ENCODE peak calls at places on chromosome 14, in eight cellular contexts. Y is neural progenitor cell, M is K562, R is OCI-LY7, T is HepG2, W is IMR-90, F is astrocyte, L is HCT116. D is an unnamed sample. For H3K4me1 and H3K36me3, the result is how much of the 10 kb centered on the place peaks cover.

GRCh38 chr14:100239200-100239839 is 376 bp downstream of the YY1 start:
- DNase-seq in Y (no peak), M (peak), R (no peak), T (no peak), W (no peak), F (no peak), L (no peak), D (peak)

GRCh38 chr14:65502676-65503124 is 90.2 kb downstream of the FUT8 start:
- DNase-seq in Y (no peak), M (no peak), R (no peak), T (no peak), W (peak), F (peak), L (peak), D (no peak)

GRCh38 chr14:51957950-51958349 is 31.4 kb upstream of the RTRAF start:
- DNase-seq in Y (no peak), M (no peak), R (no peak), T (no peak), W (peak), F (peak), L (no peak), D (no peak)

GRCh38 chr14:71885301-71885700 is 46.9 kb upstream of the RGS6 start:
- DNase-seq in Y (no peak), M (no peak), R (no peak), T (no peak), W (no peak), F (no peak), L (no peak), D (no peak)

GRCh38 chr14:36396798-36397197 is 76.4 kb upstream of the MBIP start:
- DNase-seq in Y (no peak), M (no peak), R (no peak), T (no peak), W (no peak), F (no peak), L (no peak), D (no peak)

GRCh38 chr14:34971381-34971780 is 11.4 kb upstream of the SRP54 start:
- DNase-seq in Y (no peak), M (no peak), R (no peak), T (no peak), W (peak), F (peak), L (no peak), D (no peak)

GRCh38 chr14:36068777-36069534 is 107.6 kb downstream of the PTCSC3 start:
- DNase-seq in Y (no peak), M (no peak), R (no peak), T (no peak), W (peak), F (peak), L (no peak), D (no peak)

GRCh38 chr14:86237733-86238132 is 707.8 kb downstream of the FLRT2 start:
- DNase-seq in Y (peak), M (no peak), R (peak), T (no peak), W (no peak), F (no peak), L (no peak), D (no peak)

GRCh38 chr14:95291859-95292542 is 27.7 kb downstream of the CLMN start:
- DNase-seq in Y (no peak), M (peak), R (peak), T (no peak), W (peak), F (peak), L (peak), D (peak)

GRCh38 chr14:35332517-35333346 is 40.5 kb downstream of the PSMA6 start:
- DNase-seq in Y (no peak), M (no peak), R (no peak), T (no peak), W (no peak), F (no peak), L (no peak), D (no peak)

GRCh38 chr14:104139460-104140212 is 1.2 kb downstream of the KIF26A start:
- DNase-seq in Y (peak), M (no peak), R (no peak), T (no peak), W (no peak), F (no peak), L (no peak), D (no peak)

GRCh38 chr14:105023144-105023543 is 2.3 kb upstream of the CDCA4 start:
- DNase-seq in Y (no peak), M (no peak), R (no peak), T (no peak), W (no peak), F (no peak), L (no peak), D (no peak)

GRCh38 chr14:56797003-56797568 is 13.2 kb downstream of the OTX2 start:
- DNase-seq in Y (no peak), M (no peak), R (no peak), T (no peak), W (no peak), F (no peak), L (no peak), D (no peak)

GRCh38 chr14:104797112-104798044 is 1.8 kb upstream of the AKT1 start:
- DNase-seq in Y (peak), M (no peak), R (no peak), T (peak), W (no peak), F (no peak), L (no peak), D (peak)

GRCh38 chr14:91317381-91318313 is 73.1 kb upstream of the GPR68 start:
- DNase-seq in Y (no peak), M (peak), R (peak), T (no peak), W (no peak), F (no peak), L (no peak), D (peak)

GRCh38 chr14:87508333-87508732 is 484.6 kb downstream of the GALC start:
- DNase-seq in Y (no peak), M (no peak), R (no peak), T (no peak), W (no peak), F (peak), L (no peak), D (no peak)

GRCh38 chr14:61202124-61202523 is 79.0 kb downstream of the TMEM30B start:
- DNase-seq in Y (no peak), M (no peak), R (peak), T (no peak), W (no peak), F (no peak), L (no peak), D (peak)

GRCh38 chr14:90483551-90483950 is 86.7 kb downstream of the CALM1 start:
- DNase-seq in Y (no peak), M (peak), R (no peak), T (no peak), W (no peak), F (no peak), L (no peak), D (no peak)

GRCh38 chr14:78611031-78611430 is 440.9 kb downstream of the NRXN3 start:
- DNase-seq in Y (no peak), M (no peak), R (no peak), T (no peak), W (no peak), F (no peak), L (no peak), D (no peak)

GRCh38 chr14:93977790-93978581 is 1.6 kb upstream of the ASB2 start:
- DNase-seq in Y (no peak), M (no peak), R (peak), T (no peak), W (no peak), F (peak), L (no peak), D (peak)

GRCh38 chr14:54681819-54682261 is 114.9 kb downstream of the SAMD4A start:
- DNase-seq in Y (no peak), M (no peak), R (no peak), T (no peak), W (peak), F (peak), L (no peak), D (no peak)

GRCh38 chr14:22131749-22132476 is 457.1 kb downstream of the DAD1 start:
- DNase-seq in Y (peak), M (peak), R (peak), T (peak), W (peak), F (no peak), L (no peak), D (peak)

GRCh38 chr14:22386924-22387775 is 201.9 kb downstream of the DAD1 start:
- DNase-seq in Y (peak), M (peak), R (peak), T (peak), W (peak), F (peak), L (peak), D (peak)

GRCh38 chr14:20935303-20935984 is 19.8 kb upstream of the RNASE2 start:
- DNase-seq in Y (no peak), M (no peak), R (no peak), T (no peak), W (no peak), F (no peak), L (no peak), D (peak)
- H2AFZ ChIP-seq in Y (no peak), M (no peak), R (no peak), T (no peak), W (no peak), F (no peak), L (no peak), D (no peak)

GRCh38 chr14:99213101-99213500 is 58.9 kb downstream of the BCL11B start:
- DNase-seq in Y (no peak), M (no peak), R (no peak), T (no peak), W (no peak), F (peak), L (no peak), D (no peak)

GRCh38 chr14:99212646-99213045 is 59.4 kb downstream of the BCL11B start:
- DNase-seq in Y (no peak), M (no peak), R (no peak), T (no peak), W (no peak), F (no peak), L (no peak), D (no peak)

GRCh38 chr14:99212199-99212598 is 59.8 kb downstream of the BCL11B start:
- DNase-seq in Y (no peak), M (no peak), R (no peak), T (no peak), W (no peak), F (no peak), L (no peak), D (no peak)

GRCh38 chr14:99210333-99210732 is 61.7 kb downstream of the BCL11B start:
- DNase-seq in Y (no peak), M (no peak), R (no peak), T (no peak), W (no peak), F (no peak), L (no peak), D (no peak)

DNA sequence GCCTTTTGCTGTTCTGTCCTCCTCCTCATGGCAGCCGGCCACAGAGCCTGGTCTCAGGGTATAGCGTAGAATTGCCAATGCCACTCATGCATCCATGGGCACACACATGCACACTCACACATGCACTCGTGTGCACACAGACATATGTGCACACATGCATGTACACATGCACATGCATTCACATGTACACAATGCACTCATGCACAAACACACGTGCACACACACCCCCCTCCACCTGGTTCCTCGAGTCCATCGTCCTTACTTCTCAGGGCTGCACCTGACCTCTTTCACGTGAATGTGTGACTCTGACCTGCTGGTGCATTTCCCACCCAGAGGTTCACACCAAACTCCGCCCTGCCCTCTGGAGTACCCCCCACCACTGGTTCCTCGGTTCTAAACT is 60.6 kb downstream of the BCL11B start:
- DNase-seq in Y (no peak), M (no peak), R (no peak), T (no peak), W (no peak), F (no peak), L (no peak), D (no peak)
- H3K4me1 ChIP-seq in Y (under half), M (under half), R (under half), T (under half), W (under half), F (under half), L (under half), D (under half)

DNA sequence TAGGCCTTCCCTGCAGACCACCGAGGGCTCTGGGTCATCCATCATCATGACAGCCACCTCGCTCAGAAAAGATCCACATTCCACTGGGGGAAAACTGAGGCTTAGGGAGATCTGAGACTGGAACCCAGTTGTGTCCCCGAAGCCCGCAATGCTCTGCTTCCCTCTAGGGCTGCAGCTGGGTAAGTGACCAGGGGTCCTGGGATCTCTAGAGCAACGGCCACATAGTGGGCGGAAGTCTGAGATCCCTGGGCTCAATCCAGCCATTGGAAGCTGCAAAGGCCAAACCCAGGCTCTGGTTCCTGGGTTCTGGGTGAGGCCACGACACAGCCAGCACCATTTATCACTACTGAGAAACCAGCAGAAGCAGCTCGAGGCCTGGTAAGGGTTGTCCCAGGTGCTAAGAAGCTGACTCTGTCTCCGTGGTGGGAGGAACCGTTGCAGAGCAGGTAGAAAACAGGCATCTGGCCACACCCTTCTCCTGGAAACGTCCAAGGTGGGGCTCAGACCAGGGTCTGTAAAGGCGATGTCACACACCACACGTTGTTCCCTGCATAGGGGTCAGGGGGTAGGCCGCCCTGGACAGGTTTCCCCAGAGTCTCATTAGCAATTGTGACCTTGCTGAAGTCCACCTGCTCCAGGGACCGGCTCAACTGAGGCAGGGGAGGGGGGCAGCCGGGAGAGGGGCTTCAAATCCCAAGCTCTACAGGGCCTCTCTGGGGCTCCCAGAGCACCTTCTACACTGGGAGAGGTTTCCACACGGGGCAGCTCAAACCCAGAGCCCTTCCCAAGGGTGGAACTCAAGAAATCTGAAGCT is 38.6 kb downstream of the BCL11B start:
- DNase-seq in Y (no peak), M (no peak), R (no peak), T (no peak), W (no peak), F (no peak), L (no peak), D (no peak)
- H3K36me3 ChIP-seq in Y (under half), M (under half), R (under half), T (under half), W (under half), F (under half), L (under half), D (under half)

DNA sequence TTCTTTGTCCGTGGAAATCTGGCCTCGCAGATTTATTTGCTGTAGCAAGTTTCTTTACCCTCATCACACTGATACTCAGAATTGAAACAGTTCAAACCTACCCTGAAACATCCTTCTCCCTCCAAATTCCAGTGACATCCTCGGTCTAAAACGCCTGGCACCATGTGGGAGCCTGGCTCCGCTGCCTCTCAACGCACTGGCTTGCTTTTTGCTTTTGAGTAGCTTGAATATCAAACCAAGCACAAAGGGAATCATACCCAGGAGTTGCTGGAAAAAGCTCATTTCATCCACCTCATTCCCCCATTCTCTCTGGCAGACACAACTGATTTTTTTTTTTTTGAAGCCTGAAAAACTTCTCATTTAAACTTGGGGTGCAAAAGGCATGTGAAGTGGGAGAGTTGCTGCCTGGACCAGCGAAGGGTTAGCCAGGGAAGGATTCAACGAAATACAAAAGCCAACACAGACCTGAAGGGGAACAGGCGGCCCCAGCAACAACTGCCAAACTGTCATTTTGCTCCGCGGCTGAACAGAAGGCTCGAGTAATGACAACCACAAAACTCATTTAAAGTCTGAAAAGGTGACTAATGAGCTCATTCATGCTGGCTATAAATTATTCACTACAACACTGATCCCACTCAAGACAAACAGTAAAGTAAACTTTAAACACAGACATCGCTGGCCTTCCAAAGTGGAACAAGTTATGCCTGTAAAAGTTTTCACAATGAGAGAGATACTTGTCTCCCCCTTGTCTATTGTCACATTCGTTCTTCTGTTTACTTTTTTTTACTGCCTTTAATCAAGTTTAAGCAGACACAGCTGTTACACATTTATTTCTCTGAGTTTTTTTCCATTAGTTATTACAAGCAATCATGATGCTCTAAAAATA is 12.4 kb upstream of the FOXN3 start:
- DNase-seq in Y (peak), M (no peak), R (peak), T (no peak), W (peak), F (peak), L (no peak), D (no peak)
- H2AFZ ChIP-seq in Y (peak), M (no peak), R (peak), T (no peak), W (peak), F (no peak), L (no peak), D (no peak)

D was measured in Karpas-422.